ENCODE peak calls at places on chromosomes 7 and 10, in five cellular contexts. One of them, this sample, is unnamed.

GRCh38 chr10:12782537-12782936 is 219.0 kb downstream of the CCDC3 start:
- DNase-seq in amniotic stem cell: no peak
- DNase-seq in stimulated activated CD8-positive, alpha-beta memory T cell treated with anti-CD3 and anti-CD28 coated beads, Interleukin-2, amount 100 ng/mL, for 48 hours: peak; percentile 22
- DNase-seq in naive thymus-derived CD4-positive, alpha-beta T cell: peak; percentile 0
- DNase-seq in aorta: no peak
- DNase-seq in this sample: peak; percentile 66

GRCh38 chr10:37488792-37489657 is 363.6 kb downstream of the ANKRD30A start:
- DNase-seq in stimulated activated CD8-positive, alpha-beta memory T cell treated with anti-CD3 and anti-CD28 coated beads, Interleukin-2, amount 100 ng/mL, for 48 hours: no peak
- DNase-seq in naive thymus-derived CD4-positive, alpha-beta T cell: no peak
- DNase-seq in amniotic stem cell: no peak
- DNase-seq in aorta: no peak
- DNase-seq in this sample: no peak

GRCh38 chr10:71798308-71798624 is 24.9 kb upstream of the VSIR start:
- DNase-seq in naive thymus-derived CD4-positive, alpha-beta T cell: no peak
- DNase-seq in stimulated activated CD8-positive, alpha-beta memory T cell treated with anti-CD3 and anti-CD28 coated beads, Interleukin-2, amount 100 ng/mL, for 48 hours: no peak
- DNase-seq in aorta: no peak
- DNase-seq in amniotic stem cell: no peak
- DNase-seq in this sample: no peak

GRCh38 chr7:138396251-138397070 is 63.6 kb upstream of the TRIM24 start:
- DNase-seq in stimulated activated CD8-positive, alpha-beta memory T cell treated with anti-CD3 and anti-CD28 coated beads, Interleukin-2, amount 100 ng/mL, for 48 hours: no peak
- DNase-seq in aorta: no peak
- DNase-seq in naive thymus-derived CD4-positive, alpha-beta T cell: no peak
- DNase-seq in amniotic stem cell: no peak
- DNase-seq in this sample: no peak

GRCh38 chr10:113499066-113499465 is 53.8 kb upstream of the HABP2 start:
- DNase-seq in amniotic stem cell: no peak
- DNase-seq in stimulated activated CD8-positive, alpha-beta memory T cell treated with anti-CD3 and anti-CD28 coated beads, Interleukin-2, amount 100 ng/mL, for 48 hours: no peak
- DNase-seq in aorta: no peak
- DNase-seq in naive thymus-derived CD4-positive, alpha-beta T cell: no peak
- DNase-seq in this sample: no peak

GRCh38 chr10:88851706-88852105 is at the start of gene ANKRD22:
- DNase-seq in amniotic stem cell: peak; percentile 9
- DNase-seq in aorta: no peak
- DNase-seq in stimulated activated CD8-positive, alpha-beta memory T cell treated with anti-CD3 and anti-CD28 coated beads, Interleukin-2, amount 100 ng/mL, for 48 hours: no peak
- DNase-seq in naive thymus-derived CD4-positive, alpha-beta T cell: no peak
- DNase-seq in this sample: no peak

GRCh38 chr10:103284170-103284569 is 7.2 kb downstream of the INA start:
- DNase-seq in naive thymus-derived CD4-positive, alpha-beta T cell: no peak
- DNase-seq in aorta: no peak
- DNase-seq in stimulated activated CD8-positive, alpha-beta memory T cell treated with anti-CD3 and anti-CD28 coated beads, Interleukin-2, amount 100 ng/mL, for 48 hours: no peak
- DNase-seq in amniotic stem cell: no peak
- DNase-seq in this sample: no peak

GRCh38 chr7:154698726-154699291 is 304.1 kb downstream of the PAXIP1 start:
- DNase-seq in naive thymus-derived CD4-positive, alpha-beta T cell: no peak
- DNase-seq in aorta: no peak
- DNase-seq in stimulated activated CD8-positive, alpha-beta memory T cell treated with anti-CD3 and anti-CD28 coated beads, Interleukin-2, amount 100 ng/mL, for 48 hours: no peak
- DNase-seq in amniotic stem cell: no peak
- DNase-seq in this sample: no peak

GRCh38 chr10:81600185-81600584 is 274.8 kb upstream of the NRG3 start:
- DNase-seq in aorta: no peak
- DNase-seq in stimulated activated CD8-positive, alpha-beta memory T cell treated with anti-CD3 and anti-CD28 coated beads, Interleukin-2, amount 100 ng/mL, for 48 hours: no peak
- DNase-seq in naive thymus-derived CD4-positive, alpha-beta T cell: no peak
- DNase-seq in amniotic stem cell: no peak
- DNase-seq in this sample: no peak

GRCh38 chr7:155733582-155734444 is 78.5 kb downstream of the SHH start:
- DNase-seq in naive thymus-derived CD4-positive, alpha-beta T cell: peak; percentile 18
- DNase-seq in amniotic stem cell: no peak
- DNase-seq in stimulated activated CD8-positive, alpha-beta memory T cell treated with anti-CD3 and anti-CD28 coated beads, Interleukin-2, amount 100 ng/mL, for 48 hours: no peak
- DNase-seq in aorta: no peak
- DNase-seq in this sample: no peak

GRCh38 chr10:25363638-25364037 is 188.8 kb downstream of the GPR158 start:
- DNase-seq in aorta: no peak
- DNase-seq in stimulated activated CD8-positive, alpha-beta memory T cell treated with anti-CD3 and anti-CD28 coated beads, Interleukin-2, amount 100 ng/mL, for 48 hours: no peak
- DNase-seq in naive thymus-derived CD4-positive, alpha-beta T cell: no peak
- DNase-seq in amniotic stem cell: no peak
- DNase-seq in this sample: no peak

GRCh38 chr7:63039882-63040281 is 958.8 kb upstream of the ZNF722 start:
- DNase-seq in naive thymus-derived CD4-positive, alpha-beta T cell: no peak
- DNase-seq in stimulated activated CD8-positive, alpha-beta memory T cell treated with anti-CD3 and anti-CD28 coated beads, Interleukin-2, amount 100 ng/mL, for 48 hours: no peak
- DNase-seq in amniotic stem cell: no peak
- DNase-seq in aorta: no peak
- DNase-seq in this sample: no peak

GRCh38 chr7:24907311-24907886 is 72.6 kb downstream of the OSBPL3 start:
- DNase-seq in amniotic stem cell: no peak
- DNase-seq in naive thymus-derived CD4-positive, alpha-beta T cell: no peak
- DNase-seq in aorta: no peak
- DNase-seq in stimulated activated CD8-positive, alpha-beta memory T cell treated with anti-CD3 and anti-CD28 coated beads, Interleukin-2, amount 100 ng/mL, for 48 hours: no peak
- DNase-seq in this sample: peak; percentile 82

GRCh38 chr7:154304740-154305679 is 252.8 kb downstream of the DPP6 start:
- DNase-seq in amniotic stem cell: no peak
- DNase-seq in aorta: no peak
- DNase-seq in stimulated activated CD8-positive, alpha-beta memory T cell treated with anti-CD3 and anti-CD28 coated beads, Interleukin-2, amount 100 ng/mL, for 48 hours: no peak
- DNase-seq in naive thymus-derived CD4-positive, alpha-beta T cell: no peak
- DNase-seq in this sample: no peak

GRCh38 chr7:99195867-99196266 is 12.0 kb downstream of the KPNA7 start:
- DNase-seq in naive thymus-derived CD4-positive, alpha-beta T cell: no peak
- DNase-seq in amniotic stem cell: no peak
- DNase-seq in stimulated activated CD8-positive, alpha-beta memory T cell treated with anti-CD3 and anti-CD28 coated beads, Interleukin-2, amount 100 ng/mL, for 48 hours: no peak
- DNase-seq in aorta: no peak
- DNase-seq in this sample: no peak

GRCh38 chr7:147813316-147813715 is 777.2 kb upstream of the C7orf33 start:
- DNase-seq in stimulated activated CD8-positive, alpha-beta memory T cell treated with anti-CD3 and anti-CD28 coated beads, Interleukin-2, amount 100 ng/mL, for 48 hours: no peak
- DNase-seq in amniotic stem cell: no peak
- DNase-seq in naive thymus-derived CD4-positive, alpha-beta T cell: no peak
- DNase-seq in aorta: no peak
- DNase-seq in this sample: no peak

GRCh38 chr10:78947226-78947625 is 121.5 kb upstream of the ZMIZ1 start:
- DNase-seq in stimulated activated CD8-positive, alpha-beta memory T cell treated with anti-CD3 and anti-CD28 coated beads, Interleukin-2, amount 100 ng/mL, for 48 hours: no peak
- DNase-seq in aorta: no peak
- DNase-seq in amniotic stem cell: no peak
- DNase-seq in naive thymus-derived CD4-positive, alpha-beta T cell: no peak
- DNase-seq in this sample: no peak

GRCh38 chr10:121598261-121599249 is at the start of gene FGFR2:
- DNase-seq in aorta: peak; percentile 93
- DNase-seq in amniotic stem cell: no peak
- DNase-seq in stimulated activated CD8-positive, alpha-beta memory T cell treated with anti-CD3 and anti-CD28 coated beads, Interleukin-2, amount 100 ng/mL, for 48 hours: no peak
- DNase-seq in naive thymus-derived CD4-positive, alpha-beta T cell: no peak
- DNase-seq in this sample: no peak

GRCh38 chr7:12025246-12025645 is 185.8 kb upstream of the TMEM106B start:
- DNase-seq in stimulated activated CD8-positive, alpha-beta memory T cell treated with anti-CD3 and anti-CD28 coated beads, Interleukin-2, amount 100 ng/mL, for 48 hours: no peak
- DNase-seq in amniotic stem cell: no peak
- DNase-seq in aorta: no peak
- DNase-seq in naive thymus-derived CD4-positive, alpha-beta T cell: no peak
- DNase-seq in this sample: no peak

GRCh38 chr7:82443044-82443800 is at the start of gene CACNA2D1:
- DNase-seq in amniotic stem cell: no peak
- DNase-seq in aorta: peak; percentile 84
- DNase-seq in naive thymus-derived CD4-positive, alpha-beta T cell: no peak
- DNase-seq in stimulated activated CD8-positive, alpha-beta memory T cell treated with anti-CD3 and anti-CD28 coated beads, Interleukin-2, amount 100 ng/mL, for 48 hours: no peak
- DNase-seq in this sample: no peak

GRCh38 chr7:81624021-81624630 is 145.7 kb downstream of the HGF start:
- DNase-seq in naive thymus-derived CD4-positive, alpha-beta T cell: no peak
- DNase-seq in stimulated activated CD8-positive, alpha-beta memory T cell treated with anti-CD3 and anti-CD28 coated beads, Interleukin-2, amount 100 ng/mL, for 48 hours: no peak
- DNase-seq in amniotic stem cell: no peak
- DNase-seq in aorta: no peak
- DNase-seq in this sample: no peak

This sample was measured in stimulated activated effector memory CD8-positive, alpha-beta T cell treated with anti-CD3 and anti-CD28 coated beads, Interleukin-12 subunit alpha, Interleukin-12 subunit beta, amount 100 ng/mL, for 72 hours.